ENCODE peak calls at places on chromosomes 2 and 18, in five cellular contexts. One of them, this sample, is unnamed. For H3K4me1, the result is how much of the 10 kb centered on the place peaks cover.

GRCh38 chr2:215171151-215171550 is 32.7 kb upstream of the ABCA12 start:
- DNase-seq in CD8-positive, alpha-beta T cell: no peak
- DNase-seq in tibial nerve: no peak
- DNase-seq in prostate gland: no peak
- DNase-seq in small intestine: peak
- DNase-seq in this sample: no peak

GRCh38 chr2:222357930-222358329 is 59.1 kb upstream of the PAX3 start:
- DNase-seq in prostate gland: no peak
- DNase-seq in CD8-positive, alpha-beta T cell: no peak
- DNase-seq in tibial nerve: no peak
- DNase-seq in small intestine: no peak
- DNase-seq in this sample: no peak

GRCh38 chr18:51337406-51337805 is 139.9 kb upstream of the MEX3C start:
- DNase-seq in small intestine: no peak
- DNase-seq in CD8-positive, alpha-beta T cell: no peak
- DNase-seq in tibial nerve: no peak
- DNase-seq in prostate gland: no peak
- DNase-seq in this sample: no peak

GRCh38 chr2:9627310-9627709 is 3.5 kb downstream of the YWHAQ start:
- DNase-seq in tibial nerve: no peak
- DNase-seq in CD8-positive, alpha-beta T cell: no peak
- DNase-seq in small intestine: no peak
- DNase-seq in prostate gland: no peak
- DNase-seq in this sample: no peak

GRCh38 chr18:76567835-76568445 is 72.9 kb upstream of the ZNF516 start:
- DNase-seq in small intestine: no peak
- DNase-seq in CD8-positive, alpha-beta T cell: no peak
- DNase-seq in tibial nerve: no peak
- DNase-seq in prostate gland: no peak
- DNase-seq in this sample: no peak

GRCh38 chr2:153808675-153809074 is 63.0 kb upstream of the GALNT13 start:
- DNase-seq in prostate gland: no peak
- DNase-seq in tibial nerve: no peak
- DNase-seq in CD8-positive, alpha-beta T cell: no peak
- DNase-seq in small intestine: no peak
- DNase-seq in this sample: no peak

GRCh38 chr2:128304715-128305554 is 13.7 kb downstream of the HS6ST1 start:
- DNase-seq in CD8-positive, alpha-beta T cell: no peak
- DNase-seq in prostate gland: peak
- DNase-seq in small intestine: no peak
- DNase-seq in tibial nerve: peak
- DNase-seq in this sample: no peak

GRCh38 chr2:88471083-88471942 is 18.8 kb upstream of the FOXI3 start:
- DNase-seq in CD8-positive, alpha-beta T cell: no peak
- DNase-seq in prostate gland: no peak
- DNase-seq in tibial nerve: no peak
- DNase-seq in small intestine: no peak
- DNase-seq in this sample: no peak

GRCh38 chr2:241818943-241819270 is 9.9 kb downstream of the NEU4 start:
- DNase-seq in tibial nerve: no peak
- DNase-seq in CD8-positive, alpha-beta T cell: no peak
- DNase-seq in small intestine: peak
- DNase-seq in prostate gland: no peak
- DNase-seq in this sample: no peak

GRCh38 chr2:216636570-216637450 is 3.6 kb downstream of the IGFBP2 start:
- DNase-seq in tibial nerve: no peak
- DNase-seq in CD8-positive, alpha-beta T cell: no peak
- DNase-seq in small intestine: peak
- DNase-seq in prostate gland: peak
- DNase-seq in this sample: no peak
- H3K4me1 ChIP-seq in tibial nerve: under half
- H3K4me1 ChIP-seq in CD8-positive, alpha-beta T cell: under half
- H3K4me1 ChIP-seq in small intestine: under half
- H3K4me1 ChIP-seq in prostate gland: under half
- H3K4me1 ChIP-seq in this sample: under half

GRCh38 chr2:189578272-189578671 is 2.3 kb downstream of the SLC40A1 start:
- DNase-seq in small intestine: peak
- DNase-seq in CD8-positive, alpha-beta T cell: no peak
- DNase-seq in tibial nerve: no peak
- DNase-seq in prostate gland: no peak
- DNase-seq in this sample: no peak
- H3K4me3 ChIP-seq in small intestine: no peak
- H3K4me3 ChIP-seq in CD8-positive, alpha-beta T cell: no peak
- H3K4me3 ChIP-seq in tibial nerve: no peak
- H3K4me3 ChIP-seq in prostate gland: no peak
- H3K4me3 ChIP-seq in this sample: peak

GRCh38 chr2:112660138-112660537 is 14.4 kb downstream of the SLC20A1 start:
- DNase-seq in prostate gland: no peak
- DNase-seq in small intestine: no peak
- DNase-seq in CD8-positive, alpha-beta T cell: no peak
- DNase-seq in tibial nerve: no peak
- DNase-seq in this sample: no peak

GRCh38 chr2:112661656-112662305 is 16.0 kb downstream of the SLC20A1 start:
- DNase-seq in small intestine: no peak
- DNase-seq in CD8-positive, alpha-beta T cell: no peak
- DNase-seq in tibial nerve: no peak
- DNase-seq in prostate gland: peak
- DNase-seq in this sample: no peak

GRCh38 chr2:112656679-112657078 is 10.9 kb downstream of the SLC20A1 start:
- DNase-seq in CD8-positive, alpha-beta T cell: no peak
- DNase-seq in prostate gland: no peak
- DNase-seq in small intestine: no peak
- DNase-seq in tibial nerve: no peak
- DNase-seq in this sample: no peak

GRCh38 chr2:112658301-112658700 is 12.6 kb downstream of the SLC20A1 start:
- DNase-seq in CD8-positive, alpha-beta T cell: no peak
- DNase-seq in tibial nerve: no peak
- DNase-seq in small intestine: no peak
- DNase-seq in prostate gland: no peak
- DNase-seq in this sample: no peak

DNA sequence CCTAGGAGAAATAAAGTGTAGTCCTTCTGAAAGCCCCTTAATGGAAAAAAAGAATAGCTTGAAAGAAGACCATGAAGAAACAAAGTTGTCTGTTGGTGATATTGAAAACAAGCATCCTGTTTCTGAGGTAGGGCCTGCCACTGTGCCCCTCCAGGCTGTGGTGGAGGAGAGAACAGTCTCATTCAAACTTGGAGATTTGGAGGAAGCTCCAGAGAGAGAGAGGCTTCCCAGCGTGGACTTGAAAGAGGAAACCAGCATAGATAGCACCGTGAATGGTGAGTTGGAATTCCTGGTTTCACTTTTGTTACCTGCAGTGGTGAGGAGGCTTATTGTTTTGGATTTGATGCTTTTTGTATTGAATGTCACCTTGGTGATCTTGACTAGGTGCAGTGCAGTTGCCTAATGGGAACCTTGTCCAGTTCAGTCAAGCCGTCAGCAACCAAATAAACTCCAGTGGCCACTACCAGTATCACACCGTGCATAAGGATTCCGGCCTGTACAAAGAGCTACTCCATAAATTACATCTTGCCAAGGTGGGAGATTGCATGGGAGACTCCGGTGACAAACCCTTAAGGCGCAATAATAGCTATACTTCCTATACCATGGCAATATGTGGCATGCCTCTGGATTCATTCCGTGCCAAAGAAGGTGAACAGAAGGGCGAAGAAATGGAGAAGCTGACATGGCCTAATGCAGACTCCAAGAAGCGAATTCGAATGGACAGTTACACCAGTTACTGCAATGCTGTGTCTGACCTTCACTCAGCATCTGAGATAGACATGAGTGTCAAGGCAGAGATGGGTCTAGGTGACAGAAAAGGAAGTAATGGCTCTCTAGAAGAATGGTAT is 13.3 kb downstream of the SLC20A1 start:
- DNase-seq in CD8-positive, alpha-beta T cell: no peak
- DNase-seq in prostate gland: no peak
- DNase-seq in tibial nerve: no peak
- DNase-seq in small intestine: no peak
- DNase-seq in this sample: no peak
- H3K4me1 ChIP-seq in CD8-positive, alpha-beta T cell: under half
- H3K4me1 ChIP-seq in prostate gland: under half
- H3K4me1 ChIP-seq in tibial nerve: under half
- H3K4me1 ChIP-seq in small intestine: under half
- H3K4me1 ChIP-seq in this sample: under half

DNA sequence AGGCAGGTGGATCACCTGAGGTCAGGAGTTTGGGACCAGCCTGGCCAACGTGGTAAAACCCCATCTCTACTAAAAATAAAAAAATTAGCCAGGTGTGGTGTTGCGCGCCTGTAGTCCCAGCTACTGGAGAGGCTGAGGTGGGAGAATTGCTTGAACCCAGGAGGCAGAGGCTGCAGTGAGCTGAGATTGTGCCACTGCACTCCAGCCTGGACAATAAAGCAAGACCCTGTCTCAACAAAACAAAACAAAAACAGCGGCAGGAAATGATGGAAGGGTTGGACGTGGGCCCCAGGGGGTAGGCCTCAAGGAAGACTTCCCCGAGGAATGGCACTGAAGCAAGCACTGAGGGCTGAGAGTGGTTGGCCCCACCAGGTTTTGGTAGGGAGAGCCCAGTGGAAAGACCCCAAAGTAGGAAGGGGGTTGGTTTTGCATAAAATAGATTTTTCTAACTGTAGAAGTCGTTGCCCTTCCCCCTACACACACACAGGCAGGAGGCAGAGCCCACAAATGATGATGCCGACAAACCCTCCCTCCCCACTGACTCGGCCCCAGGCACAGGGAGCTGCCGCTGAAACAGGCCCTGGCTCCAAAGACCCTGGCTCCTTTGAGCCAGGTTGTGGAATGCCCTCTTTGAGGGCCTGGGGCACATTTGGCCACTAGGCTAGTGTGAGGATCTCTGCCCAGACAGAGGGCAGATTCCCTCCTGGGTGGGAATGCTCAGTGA is 104.8 kb downstream of the CABLES1 start:
- DNase-seq in tibial nerve: no peak
- DNase-seq in small intestine: no peak
- DNase-seq in CD8-positive, alpha-beta T cell: no peak
- DNase-seq in prostate gland: no peak
- DNase-seq in this sample: no peak
- H3K4me3 ChIP-seq in tibial nerve: no peak
- H3K4me3 ChIP-seq in small intestine: no peak
- H3K4me3 ChIP-seq in CD8-positive, alpha-beta T cell: no peak
- H3K4me3 ChIP-seq in prostate gland: no peak
- H3K4me3 ChIP-seq in this sample: no peak

DNA sequence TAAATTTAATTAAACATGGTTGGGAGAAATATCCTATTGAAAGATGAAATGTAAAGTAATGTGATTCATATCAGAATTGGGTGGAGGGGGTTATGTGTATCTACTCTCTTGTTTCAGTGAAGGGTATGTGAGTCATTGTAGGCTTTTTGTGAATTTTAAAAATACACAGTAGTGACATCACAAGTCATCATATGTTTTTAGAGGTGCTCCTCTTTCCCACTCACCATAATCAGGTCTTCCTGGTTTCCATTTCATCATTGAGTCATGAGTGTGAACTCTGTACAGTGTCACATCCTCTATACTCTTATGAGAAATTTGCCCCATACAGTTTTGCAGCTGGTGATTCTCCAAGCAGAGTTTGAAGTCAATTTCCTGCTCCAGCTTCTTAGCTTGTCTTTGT is 18.8 kb downstream of the FSIP2 start:
- DNase-seq in prostate gland: no peak
- DNase-seq in small intestine: no peak
- DNase-seq in tibial nerve: no peak
- DNase-seq in CD8-positive, alpha-beta T cell: no peak
- DNase-seq in this sample: no peak
- H3K4me1 ChIP-seq in prostate gland: under half
- H3K4me1 ChIP-seq in small intestine: under half
- H3K4me1 ChIP-seq in tibial nerve: under half
- H3K4me1 ChIP-seq in CD8-positive, alpha-beta T cell: under half
- H3K4me1 ChIP-seq in this sample: under half

DNA sequence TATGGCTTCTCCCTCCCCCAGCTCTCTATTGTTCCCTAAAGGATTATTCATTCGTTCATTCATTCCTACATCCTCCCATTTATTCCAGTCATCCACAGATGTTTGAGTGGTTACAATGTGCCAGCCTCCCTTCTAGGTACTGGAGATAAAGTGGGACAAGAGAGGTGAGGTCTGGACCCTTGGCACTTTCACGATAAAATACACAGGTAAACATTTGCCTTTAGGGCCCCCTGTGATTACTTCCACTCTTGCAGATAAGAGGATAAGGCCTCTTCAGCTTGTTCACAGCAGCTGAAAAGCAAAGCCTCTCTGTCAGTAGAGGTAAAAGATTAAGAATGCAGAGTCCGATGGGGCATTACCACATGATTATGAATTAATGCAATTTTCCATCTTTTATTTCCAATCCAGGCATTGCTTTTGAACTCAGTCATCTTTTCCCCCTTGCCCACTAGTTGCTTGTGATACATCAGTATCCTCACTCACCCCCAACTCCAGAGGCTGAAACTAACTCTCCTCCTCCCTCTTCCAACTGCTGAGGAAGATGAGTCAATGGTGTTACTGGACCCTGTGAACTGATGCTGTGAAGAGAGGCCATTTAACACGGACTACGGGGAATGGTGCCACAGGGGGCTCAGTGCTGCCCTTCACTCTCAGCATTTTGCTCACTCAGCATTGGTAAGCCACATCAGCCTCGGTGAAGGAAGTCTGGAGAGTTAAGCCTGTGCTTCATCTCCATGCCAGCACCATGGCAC is 1.1 kb upstream of the DPP4 start:
- DNase-seq in small intestine: no peak
- DNase-seq in CD8-positive, alpha-beta T cell: no peak
- DNase-seq in prostate gland: no peak
- DNase-seq in tibial nerve: no peak
- DNase-seq in this sample: no peak
- H3K4me3 ChIP-seq in small intestine: no peak
- H3K4me3 ChIP-seq in CD8-positive, alpha-beta T cell: no peak
- H3K4me3 ChIP-seq in prostate gland: no peak
- H3K4me3 ChIP-seq in tibial nerve: no peak
- H3K4me3 ChIP-seq in this sample: no peak

DNA sequence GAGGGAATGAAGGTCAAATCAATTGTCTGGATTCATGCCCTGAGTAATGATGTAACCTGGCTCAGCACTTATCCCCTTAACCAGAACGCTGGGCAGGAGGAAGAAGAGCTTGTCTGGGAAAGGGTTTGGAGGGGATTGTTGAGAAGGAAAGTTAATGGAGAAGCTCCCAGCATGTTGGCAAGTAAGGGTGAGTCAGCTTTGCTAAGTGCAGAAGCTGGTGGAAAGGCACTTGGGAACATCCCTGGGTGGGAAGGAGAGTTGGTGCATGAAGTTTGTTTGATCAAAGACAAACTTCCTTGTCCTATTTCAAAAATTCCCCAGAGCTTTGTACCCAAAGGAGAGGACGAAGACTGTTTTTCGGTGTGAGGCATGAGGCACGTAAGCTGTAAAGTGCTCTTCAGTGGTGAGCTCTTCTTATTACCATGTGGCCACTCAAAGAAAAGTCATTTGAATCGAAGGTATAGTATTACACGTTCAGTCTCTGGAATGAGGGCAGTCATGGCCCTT is 17.6 kb upstream of the DAW1 start:
- DNase-seq in tibial nerve: no peak
- DNase-seq in prostate gland: no peak
- DNase-seq in small intestine: no peak
- DNase-seq in CD8-positive, alpha-beta T cell: no peak
- DNase-seq in this sample: no peak
- H3K4me1 ChIP-seq in tibial nerve: under half
- H3K4me1 ChIP-seq in prostate gland: under half
- H3K4me1 ChIP-seq in small intestine: under half
- H3K4me1 ChIP-seq in CD8-positive, alpha-beta T cell: under half
- H3K4me1 ChIP-seq in this sample: under half

GRCh38 chr2:240425236-240425615 is 10.2 kb upstream of the GPC1 start:
- DNase-seq in CD8-positive, alpha-beta T cell: no peak
- DNase-seq in prostate gland: no peak
- DNase-seq in tibial nerve: no peak
- DNase-seq in small intestine: no peak
- DNase-seq in this sample: no peak
- H3K4me3 ChIP-seq in CD8-positive, alpha-beta T cell: no peak
- H3K4me3 ChIP-seq in prostate gland: no peak
- H3K4me3 ChIP-seq in tibial nerve: no peak
- H3K4me3 ChIP-seq in small intestine: no peak
- H3K4me3 ChIP-seq in this sample: no peak

This sample was measured in thoracic aorta.